ENCODE peak calls at places on chromosomes 4 and X, in ten cellular contexts. One of them, this sample, is unnamed.

GRCh38 chrX:69068295-69069085 is 96.8 kb downstream of the PJA1 start:
- DNase-seq in psoas muscle: no peak
- DNase-seq in upper lobe of right lung: no peak
- DNase-seq in naive thymus-derived CD4-positive, alpha-beta T cell: no peak
- DNase-seq in CD4-positive, alpha-beta T cell: no peak
- DNase-seq in lung: no peak
- DNase-seq in cardiac muscle cell: no peak
- DNase-seq in fibroblast of lung: no peak
- DNase-seq in aorta: no peak
- DNase-seq in tibial nerve: no peak
- DNase-seq in this sample: no peak

GRCh38 chrX:110853610-110854009 is 58.0 kb upstream of the CHRDL1 start:
- DNase-seq in fibroblast of lung: peak; percentile 14
- DNase-seq in lung: no peak
- DNase-seq in tibial nerve: peak; percentile 23
- DNase-seq in psoas muscle: peak; percentile 35
- DNase-seq in aorta: no peak
- DNase-seq in cardiac muscle cell: peak; percentile 58
- DNase-seq in naive thymus-derived CD4-positive, alpha-beta T cell: no peak
- DNase-seq in upper lobe of right lung: no peak
- DNase-seq in CD4-positive, alpha-beta T cell: no peak
- DNase-seq in this sample: no peak

GRCh38 chr4:147617841-147618421 is 734 bp downstream of the TMEM184C start:
- DNase-seq in psoas muscle: no peak
- DNase-seq in CD4-positive, alpha-beta T cell: no peak
- DNase-seq in upper lobe of right lung: no peak
- DNase-seq in cardiac muscle cell: no peak
- DNase-seq in tibial nerve: no peak
- DNase-seq in aorta: no peak
- DNase-seq in fibroblast of lung: no peak
- DNase-seq in naive thymus-derived CD4-positive, alpha-beta T cell: no peak
- DNase-seq in lung: no peak
- DNase-seq in this sample: no peak

GRCh38 chr4:14653338-14653737 is 348.9 kb upstream of the CPEB2 start:
- DNase-seq in fibroblast of lung: no peak
- DNase-seq in naive thymus-derived CD4-positive, alpha-beta T cell: no peak
- DNase-seq in cardiac muscle cell: no peak
- DNase-seq in psoas muscle: no peak
- DNase-seq in upper lobe of right lung: no peak
- DNase-seq in CD4-positive, alpha-beta T cell: no peak
- DNase-seq in tibial nerve: no peak
- DNase-seq in lung: no peak
- DNase-seq in aorta: no peak
- DNase-seq in this sample: no peak

GRCh38 chr4:96602661-96603060 is 762.8 kb downstream of the PDHA2 start:
- DNase-seq in tibial nerve: no peak
- DNase-seq in aorta: no peak
- DNase-seq in lung: no peak
- DNase-seq in fibroblast of lung: peak; percentile 39
- DNase-seq in upper lobe of right lung: no peak
- DNase-seq in psoas muscle: no peak
- DNase-seq in cardiac muscle cell: no peak
- DNase-seq in naive thymus-derived CD4-positive, alpha-beta T cell: no peak
- DNase-seq in CD4-positive, alpha-beta T cell: no peak
- DNase-seq in this sample: no peak

GRCh38 chrX:26037367-26037766 is 100.8 kb upstream of the MAGEB18 start:
- DNase-seq in naive thymus-derived CD4-positive, alpha-beta T cell: no peak
- DNase-seq in psoas muscle: no peak
- DNase-seq in upper lobe of right lung: no peak
- DNase-seq in lung: no peak
- DNase-seq in tibial nerve: no peak
- DNase-seq in fibroblast of lung: no peak
- DNase-seq in cardiac muscle cell: no peak
- DNase-seq in CD4-positive, alpha-beta T cell: no peak
- DNase-seq in aorta: no peak
- DNase-seq in this sample: no peak

GRCh38 chrX:63747331-63747730 is 37.7 kb downstream of the ARHGEF9 start:
- DNase-seq in naive thymus-derived CD4-positive, alpha-beta T cell: no peak
- DNase-seq in lung: no peak
- DNase-seq in psoas muscle: no peak
- DNase-seq in cardiac muscle cell: peak; percentile 14
- DNase-seq in fibroblast of lung: peak; percentile 74
- DNase-seq in aorta: no peak
- DNase-seq in upper lobe of right lung: no peak
- DNase-seq in tibial nerve: no peak
- DNase-seq in CD4-positive, alpha-beta T cell: no peak
- DNase-seq in this sample: no peak

GRCh38 chr4:7646384-7647061 is 211.8 kb upstream of the PSAPL1 start:
- DNase-seq in fibroblast of lung: no peak
- DNase-seq in naive thymus-derived CD4-positive, alpha-beta T cell: no peak
- DNase-seq in psoas muscle: peak; percentile 50
- DNase-seq in aorta: no peak
- DNase-seq in tibial nerve: no peak
- DNase-seq in cardiac muscle cell: no peak
- DNase-seq in lung: no peak
- DNase-seq in upper lobe of right lung: no peak
- DNase-seq in CD4-positive, alpha-beta T cell: no peak
- DNase-seq in this sample: peak; percentile 52

GRCh38 chr4:9691221-9692065 is 90.0 kb upstream of the DRD5 start:
- DNase-seq in upper lobe of right lung: peak; percentile 98
- DNase-seq in lung: peak; percentile 96
- DNase-seq in cardiac muscle cell: peak; percentile 97
- DNase-seq in naive thymus-derived CD4-positive, alpha-beta T cell: peak; percentile 87
- DNase-seq in aorta: peak; percentile 98
- DNase-seq in CD4-positive, alpha-beta T cell: peak; percentile 88
- DNase-seq in psoas muscle: peak; percentile 97
- DNase-seq in fibroblast of lung: peak; percentile 37
- DNase-seq in tibial nerve: peak; percentile 92
- DNase-seq in this sample: peak; percentile 99

GRCh38 chr4:88187766-88188165 is 29.3 kb upstream of the ABCG2 start:
- DNase-seq in aorta: no peak
- DNase-seq in naive thymus-derived CD4-positive, alpha-beta T cell: no peak
- DNase-seq in lung: no peak
- DNase-seq in upper lobe of right lung: no peak
- DNase-seq in tibial nerve: no peak
- DNase-seq in psoas muscle: no peak
- DNase-seq in cardiac muscle cell: no peak
- DNase-seq in fibroblast of lung: no peak
- DNase-seq in CD4-positive, alpha-beta T cell: no peak
- DNase-seq in this sample: no peak

GRCh38 chrX:103356023-103356798 is at the start of gene TCEAL9:
- DNase-seq in aorta: peak; percentile 77
- DNase-seq in psoas muscle: peak; percentile 58
- DNase-seq in CD4-positive, alpha-beta T cell: no peak
- DNase-seq in cardiac muscle cell: peak; percentile 88
- DNase-seq in upper lobe of right lung: peak; percentile 65
- DNase-seq in fibroblast of lung: peak; percentile 80
- DNase-seq in naive thymus-derived CD4-positive, alpha-beta T cell: no peak
- DNase-seq in lung: peak; percentile 52
- DNase-seq in tibial nerve: peak; percentile 65
- DNase-seq in this sample: peak; percentile 81

GRCh38 chr4:85696661-85697060 is 221.7 kb downstream of the ARHGAP24 start:
- DNase-seq in tibial nerve: no peak
- DNase-seq in lung: no peak
- DNase-seq in psoas muscle: no peak
- DNase-seq in naive thymus-derived CD4-positive, alpha-beta T cell: no peak
- DNase-seq in cardiac muscle cell: no peak
- DNase-seq in upper lobe of right lung: no peak
- DNase-seq in CD4-positive, alpha-beta T cell: no peak
- DNase-seq in fibroblast of lung: no peak
- DNase-seq in aorta: no peak
- DNase-seq in this sample: no peak

GRCh38 chr4:151358266-151358665 is 32.9 kb upstream of the SH3D19 start:
- DNase-seq in psoas muscle: no peak
- DNase-seq in aorta: no peak
- DNase-seq in upper lobe of right lung: no peak
- DNase-seq in naive thymus-derived CD4-positive, alpha-beta T cell: no peak
- DNase-seq in CD4-positive, alpha-beta T cell: no peak
- DNase-seq in cardiac muscle cell: no peak
- DNase-seq in fibroblast of lung: peak; percentile 3
- DNase-seq in tibial nerve: no peak
- DNase-seq in lung: no peak
- DNase-seq in this sample: no peak

GRCh38 chr4:16598241-16599224 is 299.9 kb downstream of the LDB2 start:
- DNase-seq in tibial nerve: no peak
- DNase-seq in CD4-positive, alpha-beta T cell: no peak
- DNase-seq in upper lobe of right lung: no peak
- DNase-seq in lung: no peak
- DNase-seq in cardiac muscle cell: no peak
- DNase-seq in fibroblast of lung: peak; percentile 84
- DNase-seq in psoas muscle: no peak
- DNase-seq in naive thymus-derived CD4-positive, alpha-beta T cell: no peak
- DNase-seq in aorta: no peak
- DNase-seq in this sample: no peak

GRCh38 chrX:13473666-13474516 is 95.5 kb upstream of the EGFL6 start:
- DNase-seq in upper lobe of right lung: no peak
- DNase-seq in fibroblast of lung: peak; percentile 34
- DNase-seq in CD4-positive, alpha-beta T cell: no peak
- DNase-seq in lung: no peak
- DNase-seq in tibial nerve: no peak
- DNase-seq in naive thymus-derived CD4-positive, alpha-beta T cell: peak; percentile 20
- DNase-seq in psoas muscle: no peak
- DNase-seq in cardiac muscle cell: no peak
- DNase-seq in aorta: no peak
- DNase-seq in this sample: no peak
- H3K27ac ChIP-seq in upper lobe of right lung: peak overlapping the region; percentile 70
- H3K27ac ChIP-seq in fibroblast of lung: peak overlapping the region; percentile 57
- H3K27ac ChIP-seq in CD4-positive, alpha-beta T cell: peak overlapping the region; percentile 24
- H3K27ac ChIP-seq in lung: peak overlapping the region; percentile 26
- H3K27ac ChIP-seq in tibial nerve: peak overlapping the region; percentile 74
- H3K27ac ChIP-seq in naive thymus-derived CD4-positive, alpha-beta T cell: peak overlapping the region; percentile 63
- H3K27ac ChIP-seq in psoas muscle: peak overlapping the region; percentile 51
- H3K27ac ChIP-seq in cardiac muscle cell: no peak overlapping the region
- H3K27ac ChIP-seq in aorta: peak overlapping the region; percentile 1
- H3K27ac ChIP-seq in this sample: peak overlapping the region; percentile 7

DNA sequence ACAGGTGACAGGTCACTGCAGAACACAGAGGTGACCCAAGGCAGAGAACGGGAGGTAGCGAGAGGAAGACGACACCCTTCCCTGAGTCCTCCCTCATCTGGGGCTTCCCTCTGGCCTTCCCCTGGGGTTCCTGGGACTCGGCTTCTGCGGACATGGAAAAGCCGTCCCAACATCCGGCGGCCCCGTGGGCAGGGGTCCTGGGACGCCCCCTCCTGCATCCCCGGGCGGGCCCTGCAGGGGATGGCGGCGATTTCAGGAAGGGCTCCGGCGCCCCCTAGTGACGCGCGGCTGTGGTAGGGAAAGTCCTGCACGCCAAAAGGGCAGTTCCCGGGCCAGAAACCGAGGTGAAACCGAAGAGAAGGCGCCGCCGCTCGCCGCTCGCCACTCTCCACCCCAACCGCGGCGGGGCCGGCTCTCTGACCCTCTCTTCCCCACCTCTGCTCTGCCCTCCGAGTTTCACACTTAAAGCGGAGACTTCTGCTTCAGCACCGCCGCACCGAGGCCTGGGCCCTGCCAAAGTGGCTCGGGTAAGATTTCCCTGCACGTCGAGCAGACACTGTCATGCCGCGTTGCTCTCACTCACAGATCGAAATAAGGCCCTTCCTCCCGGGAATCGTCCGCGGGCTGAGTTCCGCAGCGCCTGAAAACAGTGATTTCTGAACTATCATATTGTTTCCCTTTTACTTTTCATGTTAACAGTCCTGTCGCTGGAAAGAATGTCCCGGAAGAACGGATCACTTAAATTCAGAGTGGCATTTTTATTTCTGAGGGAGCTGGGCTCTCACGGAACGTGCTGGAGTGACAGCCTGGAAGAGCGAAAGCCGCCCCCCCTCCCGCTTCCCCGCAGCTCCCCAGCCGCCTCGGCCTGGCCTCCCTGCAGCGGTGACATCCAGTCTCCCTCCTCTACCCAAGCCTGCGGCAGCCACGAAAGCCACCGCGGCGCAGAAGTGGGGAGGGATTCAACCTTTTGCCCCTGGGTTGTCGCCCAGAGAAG is 110.6 kb downstream of the DCTD start:
- DNase-seq in cardiac muscle cell: peak; percentile 87
- DNase-seq in fibroblast of lung: peak; percentile 61
- DNase-seq in tibial nerve: peak; percentile 53
- DNase-seq in lung: peak; percentile 78
- DNase-seq in naive thymus-derived CD4-positive, alpha-beta T cell: peak; percentile 74
- DNase-seq in aorta: peak; percentile 77
- DNase-seq in psoas muscle: peak; percentile 84
- DNase-seq in CD4-positive, alpha-beta T cell: peak; percentile 41
- DNase-seq in upper lobe of right lung: peak; percentile 89
- DNase-seq in this sample: peak; percentile 87
- H3K27ac ChIP-seq in cardiac muscle cell: no peak overlapping the region
- H3K27ac ChIP-seq in fibroblast of lung: no peak overlapping the region
- H3K27ac ChIP-seq in tibial nerve: no peak overlapping the region
- H3K27ac ChIP-seq in lung: no peak overlapping the region
- H3K27ac ChIP-seq in naive thymus-derived CD4-positive, alpha-beta T cell: no peak overlapping the region
- H3K27ac ChIP-seq in aorta: no peak overlapping the region
- H3K27ac ChIP-seq in psoas muscle: no peak overlapping the region
- H3K27ac ChIP-seq in CD4-positive, alpha-beta T cell: no peak overlapping the region
- H3K27ac ChIP-seq in upper lobe of right lung: no peak overlapping the region
- H3K27ac ChIP-seq in this sample: no peak overlapping the region

DNA sequence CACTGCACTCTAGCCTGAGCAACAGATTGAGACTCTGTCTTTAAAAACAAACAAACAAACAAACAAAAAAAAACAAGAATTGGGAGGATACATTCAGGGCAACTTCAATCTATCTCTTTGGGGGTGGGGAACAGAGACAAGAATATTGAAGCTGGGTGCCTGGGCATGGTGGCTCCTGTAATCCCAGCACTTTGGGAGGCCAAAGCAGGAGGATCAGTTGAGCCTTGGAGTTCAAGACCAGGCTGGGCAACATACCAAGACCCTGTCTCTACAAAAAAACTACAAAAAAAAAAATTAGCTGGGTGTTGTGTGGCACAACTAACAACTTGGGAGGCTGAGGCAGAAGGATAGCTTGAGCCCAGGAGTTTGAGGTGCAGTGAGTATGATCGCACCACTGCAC is 1.2 kb downstream of the LETM1 start:
- DNase-seq in aorta: no peak
- DNase-seq in psoas muscle: no peak
- DNase-seq in CD4-positive, alpha-beta T cell: no peak
- DNase-seq in cardiac muscle cell: no peak
- DNase-seq in naive thymus-derived CD4-positive, alpha-beta T cell: no peak
- DNase-seq in tibial nerve: no peak
- DNase-seq in upper lobe of right lung: no peak
- DNase-seq in fibroblast of lung: no peak
- DNase-seq in lung: no peak
- DNase-seq in this sample: no peak
- H3K27ac ChIP-seq in aorta: no peak overlapping the region
- H3K27ac ChIP-seq in psoas muscle: no peak overlapping the region
- H3K27ac ChIP-seq in CD4-positive, alpha-beta T cell: no peak overlapping the region
- H3K27ac ChIP-seq in cardiac muscle cell: no peak overlapping the region
- H3K27ac ChIP-seq in naive thymus-derived CD4-positive, alpha-beta T cell: no peak overlapping the region
- H3K27ac ChIP-seq in tibial nerve: peak overlapping the region; percentile 87
- H3K27ac ChIP-seq in upper lobe of right lung: peak overlapping the region; percentile 85
- H3K27ac ChIP-seq in fibroblast of lung: no peak overlapping the region
- H3K27ac ChIP-seq in lung: no peak overlapping the region
- H3K27ac ChIP-seq in this sample: no peak overlapping the region

DNA sequence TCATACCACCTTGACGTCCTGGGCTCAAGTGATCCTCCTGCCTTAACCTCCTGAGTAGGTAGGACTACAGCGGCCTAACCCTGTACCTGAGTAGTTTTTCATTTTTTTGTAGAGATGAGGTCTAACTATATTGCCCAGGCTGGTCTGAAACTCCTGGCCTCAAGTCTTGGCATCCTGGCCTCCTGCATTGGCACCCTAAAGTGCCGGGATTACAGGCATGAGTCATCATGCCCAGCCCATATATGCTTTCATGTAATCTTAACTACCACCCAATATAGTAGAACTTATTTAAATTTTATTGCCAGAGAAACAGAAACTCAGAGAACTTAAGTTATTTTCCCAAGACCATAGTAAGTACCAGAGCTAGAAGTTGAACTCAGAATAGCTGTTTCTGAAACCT is 27.1 kb downstream of the AFM start:
- DNase-seq in tibial nerve: no peak
- DNase-seq in lung: no peak
- DNase-seq in cardiac muscle cell: no peak
- DNase-seq in CD4-positive, alpha-beta T cell: no peak
- DNase-seq in fibroblast of lung: no peak
- DNase-seq in psoas muscle: no peak
- DNase-seq in aorta: no peak
- DNase-seq in upper lobe of right lung: no peak
- DNase-seq in naive thymus-derived CD4-positive, alpha-beta T cell: no peak
- DNase-seq in this sample: no peak
- H3K27ac ChIP-seq in tibial nerve: no peak overlapping the region
- H3K27ac ChIP-seq in lung: no peak overlapping the region
- H3K27ac ChIP-seq in cardiac muscle cell: no peak overlapping the region
- H3K27ac ChIP-seq in CD4-positive, alpha-beta T cell: no peak overlapping the region
- H3K27ac ChIP-seq in fibroblast of lung: no peak overlapping the region
- H3K27ac ChIP-seq in psoas muscle: no peak overlapping the region
- H3K27ac ChIP-seq in aorta: no peak overlapping the region
- H3K27ac ChIP-seq in upper lobe of right lung: no peak overlapping the region
- H3K27ac ChIP-seq in naive thymus-derived CD4-positive, alpha-beta T cell: no peak overlapping the region
- H3K27ac ChIP-seq in this sample: no peak overlapping the region

This sample was measured in kidney.